ENCODE peak calls at places on chromosomes 7 and 10, in eight cellular contexts. V is tibial nerve, C is A549, B is HepG2, M is H1, T is sigmoid colon, K is suprapubic skin, I is transverse colon. H is an unnamed sample.

GRCh38 chr7:141012044-141012685 is 2.6 kb downstream of the MRPS33 start:
- DNase-seq in C (peak; percentile 56), V (no peak), B (peak; percentile 70), M (no peak), K (no peak), I (peak; percentile 79), T (no peak), H (no peak)

GRCh38 chr10:13684252-13684791 is 97.6 kb downstream of the PRPF18 start:
- DNase-seq in I (peak; percentile 43), V (peak; percentile 28), K (no peak), C (no peak), T (peak; percentile 92), M (no peak), B (no peak), H (no peak)

GRCh38 chr10:74677951-74678350 is 148.4 kb upstream of the KAT6B start:
- DNase-seq in K (no peak), T (no peak), C (no peak), V (no peak), M (no peak), B (no peak), I (no peak), H (no peak)

GRCh38 chr10:30562787-30563186 is 66.8 kb downstream of the LYZL2 start:
- DNase-seq in I (no peak), M (no peak), C (no peak), T (no peak), K (no peak), B (no peak), V (no peak), H (no peak)

GRCh38 chr7:118053353-118053752 is 130.6 kb upstream of the LSM8 start:
- DNase-seq in M (no peak), K (no peak), C (no peak), T (no peak), I (no peak), V (no peak), B (no peak), H (no peak)

GRCh38 chr10:11242443-11243386 is 225.0 kb downstream of the CELF2 start:
- DNase-seq in V (no peak), M (no peak), I (peak; percentile 59), T (no peak), B (no peak), C (no peak), K (no peak), H (no peak)

GRCh38 chr7:49630513-49630912 is 142.9 kb upstream of the VWC2 start:
- DNase-seq in T (no peak), V (no peak), M (no peak), C (no peak), K (no peak), I (no peak), B (no peak), H (peak; percentile 53)

GRCh38 chr7:130939285-130940095 is 205.5 kb upstream of the KLF14 start:
- DNase-seq in M (no peak), K (no peak), B (no peak), T (no peak), C (no peak), I (no peak), V (no peak), H (no peak)

GRCh38 chr7:106313456-106313891 is 28.7 kb upstream of the NAMPT start:
- DNase-seq in M (no peak), V (no peak), I (no peak), B (no peak), T (no peak), C (no peak), K (no peak), H (no peak)

GRCh38 chr7:29480456-29480855 is 83.2 kb upstream of the PRR15 start:
- DNase-seq in K (no peak), C (no peak), M (no peak), T (peak; percentile 68), I (no peak), V (no peak), B (no peak), H (peak; percentile 89)

GRCh38 chr10:49597426-49598163 is 12.5 kb upstream of the SLC18A3 start:
- DNase-seq in I (no peak), B (no peak), K (peak; percentile 24), C (no peak), M (no peak), T (no peak), V (no peak), H (no peak)

GRCh38 chr7:87645446-87645845 is 17.2 kb downstream of the RUNDC3B start:
- DNase-seq in B (no peak), V (no peak), I (no peak), K (no peak), C (no peak), T (no peak), M (no peak), H (no peak)

GRCh38 chr7:280461-280860 is 9.5 kb upstream of the FOXL3 start:
- DNase-seq in I (no peak), B (no peak), M (no peak), K (no peak), V (no peak), T (no peak), C (no peak), H (no peak)

GRCh38 chr10:70513848-70514309 is 35.3 kb downstream of the PALD1 start:
- DNase-seq in T (no peak), B (no peak), I (peak; percentile 53), M (no peak), C (no peak), K (no peak), V (no peak), H (no peak)

GRCh38 chr7:123635551-123636359 is 19.9 kb upstream of the LMOD2 start:
- DNase-seq in M (no peak), K (no peak), C (peak; percentile 13), T (no peak), I (no peak), V (no peak), B (peak; percentile 5), H (no peak)

GRCh38 chr10:70617798-70618568 is 15.4 kb upstream of the PRF1 start:
- DNase-seq in K (no peak), C (no peak), B (no peak), V (no peak), I (no peak), T (no peak), M (no peak), H (no peak)

DNA sequence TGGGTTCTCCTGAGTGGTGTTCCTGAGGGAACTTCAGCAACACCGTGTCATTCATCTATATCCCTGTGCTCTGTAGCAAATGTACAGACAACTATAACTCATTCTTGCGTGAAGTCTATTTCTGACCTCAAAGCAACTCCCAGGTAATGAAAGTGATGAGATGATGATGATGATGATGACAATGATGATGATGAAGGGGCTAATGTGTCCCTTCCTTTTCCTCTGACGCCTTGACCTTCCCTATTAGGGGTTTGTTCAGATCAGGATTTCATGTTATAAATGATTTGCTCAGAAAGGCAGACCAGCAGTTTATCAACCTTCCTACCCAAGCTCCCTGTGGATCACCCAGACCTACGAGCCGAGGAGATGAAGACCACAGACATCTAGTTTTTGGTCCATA is 136.9 kb downstream of the FGFR2 start:
- DNase-seq in V (no peak), T (no peak), M (no peak), B (no peak), C (no peak), K (no peak), I (no peak), H (no peak)
- H3K4me3 ChIP-seq in V (no peak overlapping the region), T (no peak overlapping the region), M (no peak overlapping the region), B (no peak overlapping the region), C (no peak overlapping the region), K (no peak overlapping the region), I (no peak overlapping the region), H (no peak overlapping the region)

DNA sequence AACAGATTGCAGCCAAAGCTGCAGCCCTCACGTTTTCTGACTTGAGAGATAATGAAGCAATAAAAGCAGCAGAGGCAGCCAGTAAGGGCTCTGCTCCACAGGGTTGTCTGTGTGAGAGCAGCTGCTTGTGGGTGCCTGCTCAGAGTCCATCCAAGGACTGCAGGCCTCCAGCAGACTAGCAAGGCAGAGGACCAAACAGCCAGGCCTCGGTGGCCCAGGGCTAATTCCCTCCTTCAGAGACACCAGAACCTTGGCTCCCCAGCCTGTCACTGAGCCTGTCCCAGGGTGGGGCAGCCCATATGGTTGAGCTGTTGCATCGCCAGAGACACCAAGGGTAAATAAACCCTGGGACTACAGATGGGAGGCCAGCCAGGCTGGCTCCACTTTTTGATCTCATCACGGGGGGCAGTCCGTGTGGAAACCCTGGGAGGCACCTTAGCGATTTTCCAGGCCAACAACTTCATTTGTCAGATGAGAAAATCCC is 229.2 kb downstream of the WDR11 start:
- DNase-seq in K (no peak), T (no peak), C (no peak), V (no peak), B (no peak), M (no peak), I (peak; percentile 44), H (no peak)
- TF ChIP-seq EP300 in K (no peak), T (no peak), C (no peak), V (no peak), B (no peak), M (no peak), I (no peak), H (no peak)

GRCh38 chr10:43868362-43868672 is 219.6 kb upstream of the ZNF32 start:
- DNase-seq in K (no peak), C (no peak), T (no peak), M (no peak), I (no peak), V (no peak), B (no peak), H (no peak)

GRCh38 chr10:43871004-43871439 is 222.3 kb upstream of the ZNF32 start:
- DNase-seq in V (no peak), C (no peak), M (no peak), B (no peak), K (no peak), T (no peak), I (no peak), H (peak; percentile 86)

GRCh38 chr10:43868952-43869351 is 220.3 kb upstream of the ZNF32 start:
- DNase-seq in C (no peak), I (no peak), T (no peak), B (no peak), M (no peak), K (no peak), V (no peak), H (no peak)

GRCh38 chr10:43871545-43871944 is 222.9 kb upstream of the ZNF32 start:
- DNase-seq in T (no peak), M (no peak), K (no peak), I (no peak), B (no peak), V (no peak), C (no peak), H (peak; percentile 75)

DNA sequence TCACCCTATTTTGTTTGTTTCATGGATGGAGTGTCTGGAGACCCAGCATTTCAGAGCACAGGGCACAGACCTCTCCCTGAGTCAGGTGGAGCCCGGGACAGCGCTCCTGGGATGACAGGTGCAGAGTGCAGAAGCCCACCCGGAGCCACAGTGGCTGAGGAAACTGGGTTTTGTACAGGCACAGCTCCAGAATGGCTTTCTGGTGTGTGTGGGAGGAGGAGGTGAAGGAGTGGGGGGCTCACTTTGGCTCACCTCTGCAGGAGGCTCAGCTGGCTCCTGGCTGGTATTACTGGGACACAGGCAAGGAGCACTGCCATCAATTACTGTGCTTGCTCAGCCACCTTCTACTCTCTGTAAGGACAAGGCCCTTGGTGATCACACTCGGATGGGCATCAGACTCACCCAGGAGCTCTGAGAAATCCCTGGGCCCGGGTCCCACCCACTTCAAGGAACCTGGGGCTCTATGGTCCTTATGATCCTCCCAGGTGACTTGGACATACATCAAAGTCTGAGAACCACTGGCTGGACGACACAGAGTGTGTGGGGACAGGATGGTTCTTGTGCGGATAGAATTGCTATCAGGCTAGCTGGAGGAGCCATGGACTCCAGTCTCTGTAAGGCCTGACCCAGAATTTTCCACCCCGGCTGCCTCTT is 221.1 kb upstream of the ZNF32 start:
- DNase-seq in C (no peak), M (no peak), I (no peak), T (no peak), V (no peak), B (no peak), K (no peak), H (no peak)
- H3K4me3 ChIP-seq in C (no peak overlapping the region), M (no peak overlapping the region), I (no peak overlapping the region), T (no peak overlapping the region), V (no peak overlapping the region), B (no peak overlapping the region), K (no peak overlapping the region), H (no peak overlapping the region)

GRCh38 chr7:158001003-158001402 is 586.6 kb downstream of the PTPRN2 start:
- DNase-seq in C (no peak), V (no peak), K (no peak), I (no peak), B (no peak), M (no peak), T (no peak), H (no peak)
- TF ChIP-seq EP300 in C (no peak), V (no peak), K (no peak), I (no peak), B (no peak), M (no peak), T (no peak), H (no peak)

H was measured in esophagus muscularis mucosa.